ENCODE peak calls at places on chromosome X, in ten cellular contexts. I, E, J, O, U, P, X, L, D and F are unnamed samples.

GRCh38 chrX:105972690-105973386 is 65.7 kb downstream of the SERPINA7 start:
- DNase-seq in O (no peak), U (no peak), I (no peak), L (no peak), J (no peak), D (no peak), E (no peak), P (no peak), X (no peak), F (no peak)

GRCh38 chrX:123562342-123563146 is 170.3 kb downstream of the THOC2 start:
- DNase-seq in I (no peak), E (no peak), X (no peak), D (no peak), P (no peak), U (no peak), J (no peak), L (no peak), O (no peak), F (no peak)

GRCh38 chrX:151239748-151240147 is 63.4 kb downstream of the GPR50 start:
- DNase-seq in J (no peak), U (no peak), I (no peak), L (no peak), D (no peak), X (no peak), O (no peak), P (no peak), E (no peak), F (no peak)

GRCh38 chrX:120732879-120733278 is 103.0 kb upstream of the C1GALT1C1 start:
- DNase-seq in P (no peak), O (no peak), I (no peak), D (no peak), L (no peak), J (no peak), E (peak; percentile 15), X (no peak), U (no peak), F (no peak)

GRCh38 chrX:46912673-46913491 is 661 bp downstream of the JADE3 start:
- DNase-seq in X (peak; percentile 68), P (peak; percentile 51), J (peak; percentile 45), D (no peak), I (peak; percentile 63), L (peak; percentile 72), O (no peak), E (peak; percentile 54), U (peak; percentile 83), F (no peak)

GRCh38 chrX:153032397-153033118 is 23.7 kb upstream of the PNMA3 start:
- DNase-seq in E (peak; percentile 84), P (peak; percentile 50), D (no peak), L (peak; percentile 79), I (peak; percentile 83), J (peak; percentile 75), O (no peak), X (peak; percentile 88), U (peak; percentile 91), F (peak; percentile 67)

GRCh38 chrX:136147320-136147901 is at the start of gene FHL1:
- DNase-seq in J (peak; percentile 57), O (no peak), P (peak; percentile 39), L (peak; percentile 75), U (peak; percentile 69), E (peak; percentile 68), I (peak; percentile 72), X (peak; percentile 59), D (no peak), F (peak; percentile 28)

GRCh38 chrX:12013220-12013619 is 125.1 kb upstream of the FRMPD4 start:
- DNase-seq in X (no peak), D (no peak), P (peak; percentile 21), O (no peak), L (no peak), I (no peak), J (no peak), U (no peak), E (no peak), F (no peak)

GRCh38 chrX:130772313-130773140 is 130.5 kb downstream of the ENOX2 start:
- DNase-seq in L (no peak), P (peak; percentile 24), E (no peak), X (no peak), J (no peak), D (no peak), U (no peak), O (peak; percentile 32), I (no peak), F (no peak)

GRCh38 chrX:118536687-118537461 is 41.3 kb downstream of the DOCK11 start:
- DNase-seq in L (peak; percentile 26), D (no peak), E (no peak), J (no peak), X (no peak), U (peak; percentile 51), I (no peak), O (no peak), P (peak; percentile 65), F (no peak)

GRCh38 chrX:21944136-21944615 is 3.7 kb downstream of the SMS start:
- DNase-seq in P (peak; percentile 43), E (no peak), U (peak; percentile 74), O (no peak), I (no peak), X (no peak), L (no peak), D (no peak), J (no peak), F (no peak)

GRCh38 chrX:30513284-30513683 is 64.3 kb downstream of the TASL start:
- DNase-seq in U (no peak), D (no peak), I (no peak), E (no peak), L (no peak), J (no peak), X (no peak), P (peak; percentile 5), O (no peak), F (no peak)
- TF ChIP-seq CTCF in U (peak; percentile 91), D (peak; percentile 34), I (no peak), E (peak; percentile 21), L (peak; percentile 70), J (no peak), X (peak; percentile 36), P (peak; percentile 46), O (peak; percentile 45), F (peak; percentile 38)

GRCh38 chrX:38768079-38768478 is 33.2 kb upstream of the MID1IP1 start:
- DNase-seq in X (peak; percentile 18), E (no peak), L (no peak), I (no peak), J (no peak), U (no peak), D (no peak), O (no peak), P (peak; percentile 52), F (no peak)
- TF ChIP-seq CTCF in X (no peak), E (peak; percentile 41), L (no peak), I (no peak), J (no peak), U (no peak), D (peak; percentile 7), O (peak; percentile 44), P (peak; percentile 29), F (peak; percentile 36)

GRCh38 chrX:420496-421223 is 34.0 kb upstream of the PPP2R3B start:
- DNase-seq in I (no peak), P (no peak), O (no peak), J (no peak), D (no peak), L (no peak), X (no peak), E (peak; percentile 32), U (no peak), F (no peak)

GRCh38 chrX:413322-414201 is 26.9 kb upstream of the PPP2R3B start:
- DNase-seq in E (no peak), L (no peak), I (no peak), P (peak; percentile 46), U (peak; percentile 87), D (no peak), O (no peak), X (no peak), J (no peak), F (no peak)

GRCh38 chrX:421646-422325 is 35.1 kb upstream of the PPP2R3B start:
- DNase-seq in J (no peak), P (no peak), X (no peak), U (no peak), I (no peak), O (no peak), E (peak; percentile 30), D (no peak), L (no peak), F (no peak)

GRCh38 chrX:425056-425455 is 38.3 kb upstream of the PPP2R3B start:
- DNase-seq in I (no peak), J (no peak), D (no peak), L (no peak), O (no peak), U (no peak), E (peak; percentile 39), X (no peak), P (no peak), F (no peak)

DNA sequence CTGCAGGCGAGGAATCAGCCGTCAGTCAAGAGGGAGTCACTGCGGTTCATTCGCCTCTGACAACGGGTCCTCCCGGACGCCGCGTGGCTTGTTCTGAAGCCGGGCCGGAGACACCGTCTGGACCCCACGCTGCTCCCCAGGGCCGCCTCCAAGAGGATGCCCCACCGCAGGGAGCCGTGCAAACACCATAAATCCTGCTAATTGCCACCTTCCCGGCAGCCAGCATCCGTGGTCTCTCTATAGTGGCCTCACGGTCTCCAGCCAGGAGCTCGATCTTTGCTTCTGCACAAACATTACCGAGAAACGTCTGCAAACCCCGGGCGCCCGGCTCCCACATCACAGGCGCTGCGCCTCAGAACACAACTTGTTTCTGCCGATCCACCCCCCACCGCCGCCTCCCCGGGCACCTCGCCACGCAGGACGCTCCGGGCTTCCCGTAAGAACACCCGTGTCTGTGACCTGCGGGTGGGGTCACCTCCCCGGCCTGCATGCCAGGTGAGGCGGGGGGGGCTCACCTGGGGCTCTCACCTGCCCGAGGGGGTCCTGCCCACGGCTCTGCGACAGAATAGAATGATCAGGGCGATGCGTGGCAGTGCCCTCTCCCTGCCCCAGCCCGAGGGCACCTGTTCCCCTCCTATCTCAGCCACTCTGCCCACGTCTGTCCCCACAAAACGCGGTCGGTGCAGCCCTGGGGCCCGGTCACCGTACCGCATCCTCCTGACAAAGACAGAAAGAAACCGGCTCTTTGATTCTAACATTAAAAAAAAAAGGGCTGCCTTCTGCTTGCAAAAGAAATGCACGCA is 32.4 kb upstream of the PPP2R3B start:
- DNase-seq in D (no peak), E (peak; percentile 39), J (no peak), P (no peak), I (no peak), L (no peak), U (no peak), X (no peak), O (no peak), F (no peak)
- TF ChIP-seq CTCF in D (no peak), E (no peak), J (no peak), P (no peak), I (no peak), L (no peak), U (no peak), X (no peak), O (no peak), F (no peak)

DNA sequence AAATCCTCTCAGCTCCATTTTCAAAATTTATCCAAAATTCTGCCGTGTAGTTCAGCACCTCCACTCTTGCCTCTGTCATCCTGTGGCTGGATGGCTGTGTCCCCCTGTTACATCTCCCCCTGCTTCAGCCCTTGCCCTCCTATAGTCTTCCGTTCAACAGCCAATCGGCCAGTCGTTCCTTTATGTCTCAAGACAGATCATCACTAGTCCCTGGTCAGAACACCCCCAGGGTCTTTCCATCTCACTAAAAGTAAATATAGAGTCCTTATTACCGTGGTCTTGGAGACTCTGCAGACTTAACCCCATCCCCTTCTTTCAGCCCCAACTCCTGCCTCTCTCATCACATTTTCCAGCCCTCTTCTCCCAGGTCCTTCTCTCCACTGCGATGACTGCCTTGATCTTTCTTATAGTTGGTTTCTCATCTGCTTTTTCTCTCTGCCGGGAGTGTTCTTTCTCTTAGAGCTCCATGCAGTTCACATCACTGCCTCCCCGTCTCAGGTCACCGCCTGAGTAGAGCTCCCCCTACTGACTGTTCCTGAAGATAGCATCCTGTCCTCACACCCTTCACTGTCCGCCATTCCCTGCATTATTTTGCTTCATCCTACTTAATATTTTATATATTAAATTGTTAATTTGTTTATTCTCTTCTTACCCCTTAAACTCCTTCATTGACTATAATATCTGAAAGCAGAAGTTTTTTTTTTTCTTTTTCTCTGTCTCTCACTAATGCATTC is 736.9 kb upstream of the MAGEB2 start:
- DNase-seq in I (no peak), U (peak; percentile 66), X (peak; percentile 57), J (peak; percentile 26), E (no peak), O (no peak), D (peak; percentile 4), L (peak; percentile 21), P (peak; percentile 44), F (no peak)
- TF ChIP-seq CTCF in I (no peak), U (peak; percentile 96), X (peak; percentile 81), J (no peak), E (peak; percentile 46), O (peak; percentile 50), D (peak; percentile 46), L (peak; percentile 61), P (peak; percentile 58), F (peak; percentile 48)